ENCODE peak calls at places on chromosomes 3 and 15, in four cellular contexts. E is astrocyte of the cerebellum, U is nephron progenitor cell, P is breast epithelium. R is an unnamed sample.

GRCh38 chr3:12957334-12957733 is 115.9 kb downstream of the IQSEC1 start:
- DNase-seq in E (no peak), P (no peak), U (no peak), R (no peak)

GRCh38 chr3:74001481-74001880 is 376.7 kb upstream of the PDZRN3 start:
- DNase-seq in U (no peak), P (no peak), E (no peak), R (no peak)

GRCh38 chr3:129103296-129103695 is 18.3 kb downstream of the RAB43 start:
- DNase-seq in U (no peak), E (no peak), P (no peak), R (no peak)

GRCh38 chr15:63805993-63806980 is 27.5 kb downstream of the HERC1 start:
- DNase-seq in P (no peak), U (no peak), E (no peak), R (no peak)

GRCh38 chr3:58384381-58385090 is 49.1 kb downstream of the PDHB start:
- DNase-seq in E (no peak), P (no peak), U (no peak), R (no peak)

GRCh38 chr3:139506792-139507191 is 30.5 kb upstream of the RBP2 start:
- DNase-seq in P (no peak), U (no peak), E (no peak), R (peak)

GRCh38 chr3:81558106-81558505 is 203.3 kb downstream of the GBE1 start:
- DNase-seq in U (no peak), E (no peak), P (no peak), R (no peak)

GRCh38 chr3:25661694-25662455 is 2.8 kb downstream of the TOP2B start:
- DNase-seq in E (no peak), P (no peak), U (no peak), R (no peak)

GRCh38 chr3:153574445-153574844 is 412.4 kb downstream of the RAP2B start:
- DNase-seq in E (peak), U (no peak), P (no peak), R (no peak)

GRCh38 chr3:107660316-107660976 is 137.7 kb downstream of the BBX start:
- DNase-seq in P (no peak), U (no peak), E (no peak), R (peak)

GRCh38 chr3:60076307-60076706 is 1026.5 kb upstream of the CFAP20DC start:
- DNase-seq in U (no peak), E (no peak), P (no peak), R (no peak)

GRCh38 chr3:184757010-184757651 is 45.3 kb upstream of the MAGEF1 start:
- DNase-seq in U (peak), P (no peak), E (no peak), R (no peak)

GRCh38 chr3:27166888-27167287 is 202.3 kb downstream of the NEK10 start:
- DNase-seq in P (peak), E (peak), U (no peak), R (no peak)

GRCh38 chr3:181764544-181764943 is 52.8 kb downstream of the SOX2 start:
- DNase-seq in P (no peak), U (no peak), E (no peak), R (no peak)

GRCh38 chr3:190120161-190121060 is at the start of gene P3H2:
- DNase-seq in P (peak), E (peak), U (peak), R (peak)

GRCh38 chr15:39944711-39945110 is 10.8 kb downstream of the EIF2AK4 start:
- DNase-seq in U (no peak), E (peak), P (no peak), R (no peak)

GRCh38 chr3:113606539-113607218 is 74.3 kb downstream of the SIDT1 start:
- DNase-seq in U (no peak), E (no peak), P (no peak), R (no peak)

GRCh38 chr3:148957586-148957985 is 33.8 kb upstream of the GYG1 start:
- DNase-seq in E (no peak), P (no peak), U (no peak), R (peak)

GRCh38 chr15:74642328-74642723 is 26.7 kb downstream of the CLK3 start:
- DNase-seq in U (no peak), E (no peak), P (no peak), R (peak)

GRCh38 chr15:74209997-74210573 is 7.5 kb upstream of the STRA6 start:
- DNase-seq in E (peak), P (no peak), U (no peak), R (no peak)

GRCh38 chr3:124834723-124835718 is 52.1 kb downstream of the ITGB5 start:
- DNase-seq in P (peak), U (peak), E (peak), R (peak)

GRCh38 chr15:78950906-78951840 is 6.3 kb upstream of the CTSH start:
- DNase-seq in U (no peak), P (no peak), E (no peak), R (no peak)

GRCh38 chr3:64988188-64988587 is 300.4 kb upstream of the ADAMTS9 start:
- DNase-seq in U (no peak), P (no peak), E (no peak), R (no peak)

GRCh38 chr15:50940506-50940905 is 32.0 kb downstream of the AP4E1 start:
- DNase-seq in E (peak), P (no peak), U (no peak), R (no peak)

GRCh38 chr3:128226794-128227399 is 73.6 kb downstream of the EEFSEC start:
- DNase-seq in E (no peak), P (no peak), U (peak), R (peak)

GRCh38 chr3:73511555-73511954 is 113.2 kb downstream of the PDZRN3 start:
- DNase-seq in E (no peak), U (no peak), P (no peak), R (no peak)

GRCh38 chr15:33934896-33935295 is 33.4 kb upstream of the CHRM5 start:
- DNase-seq in E (no peak), P (no peak), U (no peak), R (no peak)

GRCh38 chr3:16243706-16244490 is 20.8 kb downstream of the DPH3 start:
- DNase-seq in U (no peak), E (no peak), P (no peak), R (no peak)

GRCh38 chr3:8233938-8234337 is 267.7 kb upstream of the LMCD1 start:
- DNase-seq in U (no peak), P (no peak), E (no peak), R (no peak)

GRCh38 chr3:181699171-181699903 is 12.4 kb upstream of the SOX2 start:
- DNase-seq in P (no peak), E (no peak), U (no peak), R (peak)

GRCh38 chr15:95440712-95441111 is 889.8 kb upstream of the NR2F2 start:
- DNase-seq in E (no peak), P (no peak), U (no peak), R (no peak)

GRCh38 chr3:52527039-52527731 is 6.5 kb downstream of the NT5DC2 start:
- DNase-seq in E (no peak), U (no peak), P (no peak), R (no peak)

GRCh38 chr15:42213481-42213880 is 5.4 kb upstream of the VPS39 start:
- DNase-seq in U (no peak), P (no peak), E (no peak), R (no peak)

GRCh38 chr3:119240101-119240581 is 537 bp downstream of the B4GALT4 start:
- DNase-seq in U (peak), E (no peak), P (no peak), R (peak)

R was measured in NCI-H146.